ENCODE peak calls at places on chromosomes 3 and 15, in nine cellular contexts. D is GM23338, E is HCT116, N is Panc1, C is A549, L is HL-60, H is GM12878, K is HepG2, A is K562. X is an unnamed sample.

GRCh38 chr15:58063612-58064011 is 1.9 kb downstream of the ALDH1A2 start:
- DNase-seq in D (no peak), E (no peak), N (no peak), C (no peak), L (no peak), H (no peak), K (no peak), A (no peak), X (no peak)

GRCh38 chr15:51229907-51230328 is 108.5 kb downstream of the CYP19A1 start:
- DNase-seq in D (peak; percentile 64), E (no peak), N (no peak), C (peak; percentile 19), L (no peak), H (no peak), K (peak; percentile 8), A (peak; percentile 35), X (peak; percentile 55)

GRCh38 chr3:195770081-195770840 is 41.5 kb downstream of the MUC4 start:
- DNase-seq in D (no peak), E (no peak), N (no peak), C (no peak), L (no peak), H (no peak), K (no peak), A (no peak), X (no peak)

GRCh38 chr3:17801131-17801530 is 58.7 kb upstream of the TBC1D5 start:
- DNase-seq in D (no peak), E (no peak), N (no peak), C (no peak), L (no peak), H (no peak), K (no peak), A (no peak), X (no peak)

GRCh38 chr3:182388506-182388905 is 404.8 kb upstream of the ATP11B start:
- DNase-seq in D (no peak), E (no peak), N (no peak), C (no peak), L (no peak), H (no peak), K (no peak), A (no peak), X (no peak)

GRCh38 chr3:8445861-8446260 is 55.8 kb upstream of the LMCD1 start:
- DNase-seq in D (no peak), E (no peak), N (no peak), C (no peak), L (no peak), H (no peak), K (no peak), A (no peak), X (no peak)

GRCh38 chr3:161420746-161421145 is 49.4 kb upstream of the SPTSSB start:
- DNase-seq in D (peak; percentile 93), E (no peak), N (no peak), C (no peak), L (no peak), H (no peak), K (peak; percentile 94), A (no peak), X (no peak)

GRCh38 chr15:70587896-70588567 is 175.3 kb downstream of the UACA start:
- DNase-seq in D (no peak), E (no peak), N (no peak), C (no peak), L (no peak), H (no peak), K (no peak), A (no peak), X (no peak)

GRCh38 chr15:48866141-48866563 is 11.8 kb upstream of the EID1 start:
- DNase-seq in D (no peak), E (no peak), N (no peak), C (no peak), L (no peak), H (no peak), K (no peak), A (no peak), X (no peak)

GRCh38 chr15:95429345-95429744 is 901.2 kb upstream of the NR2F2 start:
- DNase-seq in D (no peak), E (no peak), N (no peak), C (no peak), L (no peak), H (no peak), K (no peak), A (no peak), X (no peak)

GRCh38 chr15:24784506-24784905 is 108.9 kb downstream of the NPAP1 start:
- DNase-seq in D (peak; percentile 56), E (no peak), N (no peak), C (no peak), L (no peak), H (no peak), K (no peak), A (no peak), X (no peak)

GRCh38 chr15:92097473-92098178 is 244.1 kb downstream of the SLCO3A1 start:
- DNase-seq in D (peak; percentile 95), E (peak; percentile 16), N (no peak), C (peak; percentile 72), L (peak; percentile 45), H (peak; percentile 20), K (peak; percentile 30), A (peak; percentile 53), X (peak; percentile 69)

GRCh38 chr3:182909318-182910040 is 70.9 kb downstream of the DCUN1D1 start:
- DNase-seq in D (peak; percentile 63), E (no peak), N (no peak), C (peak; percentile 10), L (no peak), H (no peak), K (no peak), A (peak; percentile 33), X (peak; percentile 33)

GRCh38 chr3:18712713-18713575 is 287.8 kb upstream of the SATB1 start:
- DNase-seq in D (no peak), E (no peak), N (no peak), C (no peak), L (no peak), H (no peak), K (no peak), A (no peak), X (no peak)

GRCh38 chr15:58247803-58248503 is 109.8 kb downstream of the AQP9 start:
- DNase-seq in D (no peak), E (no peak), N (no peak), C (no peak), L (peak; percentile 90), H (no peak), K (no peak), A (no peak), X (no peak)

GRCh38 chr3:50994537-50994936 is 319.8 kb downstream of the DOCK3 start:
- DNase-seq in D (no peak), E (no peak), N (no peak), C (no peak), L (no peak), H (no peak), K (no peak), A (no peak), X (no peak)

GRCh38 chr3:78799681-78800080 is 968.1 kb downstream of the ROBO1 start:
- DNase-seq in D (no peak), E (no peak), N (no peak), C (no peak), L (no peak), H (no peak), K (no peak), A (no peak), X (no peak)

GRCh38 chr15:48645558-48646330 is at the start of gene FBN1:
- DNase-seq in D (peak; percentile 86), E (no peak), N (no peak), C (peak; percentile 40), L (peak; percentile 4), H (peak; percentile 33), K (peak; percentile 15), A (no peak), X (peak; percentile 92)

GRCh38 chr3:193981534-193981933 is 154.4 kb upstream of the HES1 start:
- DNase-seq in D (peak; percentile 25), E (no peak), N (no peak), C (no peak), L (no peak), H (no peak), K (no peak), A (no peak), X (no peak)

GRCh38 chr3:144652573-144652972 is 681.0 kb downstream of the DIPK2A start:
- DNase-seq in D (no peak), E (no peak), N (no peak), C (no peak), L (no peak), H (no peak), K (no peak), A (no peak), X (no peak)
- TF ChIP-seq REST in D (no peak), E (no peak), N (no peak), C (no peak), L (no peak), H (no peak), K (no peak), A (no peak), X (no peak)

GRCh38 chr3:57436195-57436761 is 107.9 kb downstream of the DNAH12 start:
- DNase-seq in D (no peak), E (no peak), N (no peak), C (no peak), L (no peak), H (no peak), K (peak; percentile 90), A (peak; percentile 17), X (no peak)

GRCh38 chr3:57434041-57434440 is 110.1 kb downstream of the DNAH12 start:
- DNase-seq in D (peak; percentile 79), E (peak; percentile 62), N (no peak), C (peak; percentile 27), L (no peak), H (no peak), K (peak; percentile 69), A (no peak), X (peak; percentile 40)
- TF ChIP-seq REST in D (no peak), E (no peak), N (no peak), C (no peak), L (no peak), H (no peak), K (no peak), A (no peak), X (no peak)

DNA sequence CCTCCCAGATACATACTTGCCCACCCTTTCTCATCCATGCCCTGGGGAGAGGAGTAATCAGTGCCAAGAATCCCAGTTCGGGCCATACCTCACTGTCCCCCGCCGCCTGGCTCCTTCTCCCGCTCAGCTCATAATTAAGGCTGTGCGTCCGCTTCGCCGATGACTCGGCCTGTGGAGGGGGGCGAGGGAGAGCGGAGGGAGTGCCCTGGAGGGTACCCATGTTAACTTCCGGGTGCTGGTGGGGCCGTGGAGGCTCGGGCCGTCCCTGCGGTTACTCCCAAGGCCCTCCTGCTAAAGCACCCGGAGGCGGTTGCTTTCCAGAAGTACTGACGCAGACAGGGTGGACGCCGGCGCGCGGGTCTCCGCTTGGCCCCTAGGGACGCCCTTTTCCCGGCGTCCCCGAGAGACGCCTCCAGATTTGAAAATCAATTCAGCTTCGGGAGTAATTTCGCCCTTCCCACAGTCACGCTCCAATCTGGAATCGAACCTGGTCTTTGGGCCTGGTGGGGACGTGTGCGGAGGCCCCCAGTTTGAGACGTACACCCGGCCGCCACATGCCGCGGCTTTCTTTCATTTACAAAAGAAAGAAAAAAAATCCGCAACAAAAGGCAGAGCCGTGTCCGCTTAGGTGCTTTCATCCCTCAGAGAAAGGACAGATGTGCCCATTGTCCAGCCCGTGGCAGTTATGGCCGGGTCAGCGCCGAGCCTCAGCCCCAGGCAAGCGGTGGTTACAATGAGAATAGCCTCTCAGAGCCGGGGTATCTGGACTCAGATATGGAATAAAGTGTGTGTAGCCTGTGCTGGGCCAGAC is 1.0 kb upstream of the ONECUT1 start:
- DNase-seq in D (peak; percentile 63), E (no peak), N (no peak), C (no peak), L (no peak), H (no peak), K (no peak), A (no peak), X (peak; percentile 57)
- TF ChIP-seq REST in D (no peak), E (no peak), N (no peak), C (no peak), L (no peak), H (no peak), K (no peak), A (no peak), X (no peak)

GRCh38 chr3:170330366-170330765 is 27.1 kb upstream of the SKIL start:
- DNase-seq in D (no peak), E (peak; percentile 28), N (peak; percentile 30), C (peak; percentile 20), L (no peak), H (no peak), K (peak; percentile 68), A (peak; percentile 67), X (no peak)
- TF ChIP-seq REST in D (no peak), E (no peak), N (no peak), C (no peak), L (no peak), H (no peak), K (no peak), A (no peak), X (no peak)

X was measured in SK-N-SH.